ENCODE peak calls at places on chromosomes 4 and X, in four cellular contexts. One of them, this sample, is unnamed.
A peak's percentile ranks its signal among the peaks of the same experiment; 100 is the strongest.

GRCh38 chr4:110119880-110120279 is 78.5 kb downstream of the ELOVL6 start:
- DNase-seq in effector memory CD4-positive, alpha-beta T cell: no peak
- DNase-seq in SW480: no peak
- DNase-seq in right atrium auricular region: no peak
- DNase-seq in this sample: no peak

GRCh38 chr4:119623025-119623424 is 5.6 kb downstream of the PDE5A start:
- DNase-seq in right atrium auricular region: no peak
- DNase-seq in SW480: no peak
- DNase-seq in effector memory CD4-positive, alpha-beta T cell: no peak
- DNase-seq in this sample: no peak

GRCh38 chr4:76993787-76994641 is 44.5 kb downstream of the SEPTIN11 start:
- DNase-seq in SW480: no peak
- DNase-seq in effector memory CD4-positive, alpha-beta T cell: peak; percentile 53
- DNase-seq in right atrium auricular region: no peak
- DNase-seq in this sample: no peak

GRCh38 chrX:120429776-120430535 is 39.1 kb downstream of the LAMP2 start:
- DNase-seq in right atrium auricular region: no peak
- DNase-seq in effector memory CD4-positive, alpha-beta T cell: no peak
- DNase-seq in SW480: no peak
- DNase-seq in this sample: peak; percentile 5

GRCh38 chrX:46710425-46710824 is 48.5 kb downstream of the SLC9A7 start:
- DNase-seq in right atrium auricular region: no peak
- DNase-seq in SW480: peak; percentile 51
- DNase-seq in effector memory CD4-positive, alpha-beta T cell: no peak
- DNase-seq in this sample: no peak

GRCh38 chr4:1278336-1278670 is 11.4 kb upstream of the MAEA start:
- DNase-seq in right atrium auricular region: no peak
- DNase-seq in SW480: peak; percentile 22
- DNase-seq in effector memory CD4-positive, alpha-beta T cell: no peak
- DNase-seq in this sample: no peak

GRCh38 chr4:148007303-148007702 is 275.4 kb downstream of the ARHGAP10 start:
- DNase-seq in effector memory CD4-positive, alpha-beta T cell: no peak
- DNase-seq in right atrium auricular region: no peak
- DNase-seq in SW480: peak; percentile 1
- DNase-seq in this sample: peak; percentile 18

GRCh38 chr4:113784497-113785254 is 23.1 kb upstream of the CAMK2D start:
- DNase-seq in SW480: no peak
- DNase-seq in right atrium auricular region: no peak
- DNase-seq in effector memory CD4-positive, alpha-beta T cell: no peak
- DNase-seq in this sample: no peak

GRCh38 chr4:2587215-2587823 is 50.9 kb downstream of the FAM193A start:
- DNase-seq in SW480: no peak
- DNase-seq in right atrium auricular region: no peak
- DNase-seq in effector memory CD4-positive, alpha-beta T cell: no peak
- DNase-seq in this sample: no peak

GRCh38 chr4:48268956-48269860 is at the start of gene TEC:
- DNase-seq in SW480: peak; percentile 67
- DNase-seq in right atrium auricular region: peak; percentile 63
- DNase-seq in effector memory CD4-positive, alpha-beta T cell: peak; percentile 6
- DNase-seq in this sample: peak; percentile 75

GRCh38 chrX:38973327-38973726 is 172.1 kb downstream of the MID1IP1 start:
- DNase-seq in right atrium auricular region: no peak
- DNase-seq in effector memory CD4-positive, alpha-beta T cell: no peak
- DNase-seq in SW480: no peak
- DNase-seq in this sample: no peak

GRCh38 chr4:66000500-66001117 is 330.3 kb upstream of the EPHA5 start:
- DNase-seq in effector memory CD4-positive, alpha-beta T cell: no peak
- DNase-seq in right atrium auricular region: no peak
- DNase-seq in SW480: no peak
- DNase-seq in this sample: no peak

GRCh38 chr4:105936901-105937300 is 41.6 kb downstream of the NPNT start:
- DNase-seq in right atrium auricular region: no peak
- DNase-seq in effector memory CD4-positive, alpha-beta T cell: no peak
- DNase-seq in SW480: no peak
- DNase-seq in this sample: peak; percentile 21

GRCh38 chrX:47562615-47563243 is 1.7 kb downstream of the ARAF start:
- DNase-seq in effector memory CD4-positive, alpha-beta T cell: no peak
- DNase-seq in SW480: peak; percentile 14
- DNase-seq in right atrium auricular region: no peak
- DNase-seq in this sample: no peak

GRCh38 chr4:8524595-8525382 is 55.4 kb upstream of the GPR78 start:
- DNase-seq in effector memory CD4-positive, alpha-beta T cell: no peak
- DNase-seq in SW480: no peak
- DNase-seq in right atrium auricular region: no peak
- DNase-seq in this sample: no peak

GRCh38 chrX:48540480-48540879 is 966 bp downstream of the TBC1D25 start:
- DNase-seq in right atrium auricular region: no peak
- DNase-seq in effector memory CD4-positive, alpha-beta T cell: no peak
- DNase-seq in SW480: no peak
- DNase-seq in this sample: no peak

GRCh38 chr4:18057821-18058533 is 36.4 kb upstream of the LCORL start:
- DNase-seq in effector memory CD4-positive, alpha-beta T cell: no peak
- DNase-seq in right atrium auricular region: no peak
- DNase-seq in SW480: no peak
- DNase-seq in this sample: no peak

GRCh38 chrX:139093201-139093600 is 381.7 kb upstream of the FGF13 start:
- DNase-seq in SW480: no peak
- DNase-seq in effector memory CD4-positive, alpha-beta T cell: no peak
- DNase-seq in right atrium auricular region: no peak
- DNase-seq in this sample: no peak

GRCh38 chr4:2044542-2045517 is 14.3 kb upstream of the NAT8L start:
- DNase-seq in SW480: no peak
- DNase-seq in effector memory CD4-positive, alpha-beta T cell: no peak
- DNase-seq in right atrium auricular region: no peak
- DNase-seq in this sample: no peak

GRCh38 chrX:32116047-32116446 is 1044.2 kb upstream of the FTHL17 start:
- DNase-seq in right atrium auricular region: no peak
- DNase-seq in SW480: no peak
- DNase-seq in effector memory CD4-positive, alpha-beta T cell: no peak
- DNase-seq in this sample: no peak

GRCh38 chr4:77797239-77797638 is 21.9 kb downstream of the CNOT6L start:
- DNase-seq in effector memory CD4-positive, alpha-beta T cell: no peak
- DNase-seq in SW480: no peak
- DNase-seq in right atrium auricular region: no peak
- DNase-seq in this sample: no peak

GRCh38 chr4:123896446-123897071 is 500.0 kb downstream of the SPRY1 start:
- DNase-seq in SW480: no peak
- DNase-seq in effector memory CD4-positive, alpha-beta T cell: no peak
- DNase-seq in right atrium auricular region: no peak
- DNase-seq in this sample: no peak

GRCh38 chr4:8577972-8578371 is 2.2 kb upstream of the GPR78 start:
- DNase-seq in effector memory CD4-positive, alpha-beta T cell: no peak
- DNase-seq in right atrium auricular region: no peak
- DNase-seq in SW480: no peak
- DNase-seq in this sample: no peak

This sample was measured in left kidney.